ENCODE peak calls at places on chromosome 18, in five cellular contexts. V, P, D, B and S are unnamed samples.

GRCh38 chr18:45133246-45133645 is 452.6 kb downstream of the SETBP1 start:
- DNase-seq in V (no peak), P (no peak), D (no peak), B (no peak), S (no peak)

GRCh38 chr18:14974576-14974975 is 226.6 kb downstream of the ANKRD30B start:
- DNase-seq in V (no peak), P (no peak), D (no peak), B (peak; percentile 34), S (no peak)

GRCh38 chr18:40877096-40877495 is 1077.9 kb upstream of the PIK3C3 start:
- DNase-seq in V (peak; percentile 42), P (no peak), D (no peak), B (no peak), S (no peak)

GRCh38 chr18:3411854-3412268 is 38.1 kb upstream of the TGIF1 start:
- DNase-seq in V (no peak), P (no peak), D (no peak), B (peak; percentile 23), S (no peak)

GRCh38 chr18:48867978-48868377 is 82.8 kb downstream of the SMAD7 start:
- DNase-seq in V (no peak), P (no peak), D (no peak), B (no peak), S (peak; percentile 25)

GRCh38 chr18:45245036-45245638 is 370.1 kb upstream of the SLC14A2 start:
- DNase-seq in V (no peak), P (no peak), D (no peak), B (no peak), S (no peak)

GRCh38 chr18:30044496-30044895 is 998.0 kb downstream of the DSC3 start:
- DNase-seq in V (no peak), P (no peak), D (no peak), B (no peak), S (no peak)

GRCh38 chr18:40056085-40056484 is 1898.9 kb upstream of the PIK3C3 start:
- DNase-seq in V (no peak), P (no peak), D (no peak), B (no peak), S (no peak)

GRCh38 chr18:48782381-48782841 is 168.4 kb downstream of the SMAD7 start:
- DNase-seq in V (no peak), P (no peak), D (no peak), B (no peak), S (no peak)

GRCh38 chr18:63817441-63818051 is 42.3 kb downstream of the SERPINB7 start:
- DNase-seq in V (no peak), P (no peak), D (no peak), B (no peak), S (no peak)

GRCh38 chr18:43620936-43621335 is 343.6 kb upstream of the SYT4 start:
- DNase-seq in V (no peak), P (peak; percentile 12), D (no peak), B (peak; percentile 50), S (peak; percentile 42)

GRCh38 chr18:961644-962355 is 57.1 kb downstream of the ADCYAP1 start:
- DNase-seq in V (no peak), P (peak; percentile 34), D (peak; percentile 33), B (peak; percentile 64), S (peak; percentile 68)

GRCh38 chr18:54679318-54680149 is 88.5 kb downstream of the DYNAP start:
- DNase-seq in V (no peak), P (peak; percentile 18), D (no peak), B (peak; percentile 67), S (peak; percentile 53)

GRCh38 chr18:48639772-48640432 is 101.1 kb downstream of the CTIF start:
- DNase-seq in V (no peak), P (no peak), D (no peak), B (peak; percentile 28), S (no peak)

GRCh38 chr18:8685141-8685913 is 20.0 kb upstream of the MTCL1 start:
- DNase-seq in V (peak; percentile 40), P (no peak), D (no peak), B (no peak), S (no peak)

GRCh38 chr18:12033643-12034025 is 52.3 kb downstream of the IMPA2 start:
- DNase-seq in V (peak; percentile 7), P (no peak), D (no peak), B (no peak), S (no peak)

GRCh38 chr18:79962835-79963657 is 1.4 kb upstream of the HSBP1L1 start:
- DNase-seq in V (no peak), P (no peak), D (no peak), B (no peak), S (no peak)

GRCh38 chr18:39938678-39939077 is 2016.4 kb upstream of the PIK3C3 start:
- DNase-seq in V (no peak), P (no peak), D (no peak), B (no peak), S (no peak)

GRCh38 chr18:67730884-67731283 is 214.4 kb upstream of the DSEL start:
- DNase-seq in V (no peak), P (no peak), D (no peak), B (peak; percentile 51), S (no peak)

GRCh38 chr18:49548266-49548665 is 13.6 kb upstream of the LIPG start:
- DNase-seq in V (peak; percentile 83), P (no peak), D (no peak), B (no peak), S (no peak)

GRCh38 chr18:33446604-33447003 is 6.1 kb upstream of the CCDC178 start:
- DNase-seq in V (no peak), P (no peak), D (no peak), B (no peak), S (no peak)

GRCh38 chr18:13381907-13382682 is 163.5 kb downstream of the LDLRAD4 start:
- DNase-seq in V (no peak), P (no peak), D (no peak), B (peak; percentile 93), S (peak; percentile 54)

GRCh38 chr18:48933578-48934399 is 17.0 kb downstream of the SMAD7 start:
- DNase-seq in V (peak; percentile 79), P (no peak), D (no peak), B (peak; percentile 47), S (peak; percentile 59)

GRCh38 chr18:35661483-35662146 is 80.1 kb downstream of the GALNT1 start:
- DNase-seq in V (no peak), P (peak; percentile 10), D (no peak), B (peak; percentile 47), S (peak; percentile 26)

GRCh38 chr18:46247938-46248337 is 143.8 kb downstream of the HAUS1 start:
- DNase-seq in V (no peak), P (no peak), D (no peak), B (no peak), S (no peak)

GRCh38 chr18:43932140-43932539 is 654.9 kb upstream of the SYT4 start:
- DNase-seq in V (no peak), P (no peak), D (no peak), B (no peak), S (no peak)

GRCh38 chr18:67425724-67426123 is 90.8 kb downstream of the DSEL start:
- DNase-seq in V (peak; percentile 42), P (no peak), D (no peak), B (peak; percentile 17), S (no peak)

GRCh38 chr18:3869848-3870247 is 419.9 kb downstream of the TGIF1 start:
- DNase-seq in V (no peak), P (peak; percentile 56), D (no peak), B (peak; percentile 81), S (no peak)

GRCh38 chr18:76429262-76430126 is 65.5 kb downstream of the ZNF516 start:
- DNase-seq in V (no peak), P (no peak), D (no peak), B (no peak), S (no peak)

GRCh38 chr18:317618-318017 is 49.8 kb upstream of the THOC1 start:
- DNase-seq in V (no peak), P (no peak), D (no peak), B (no peak), S (no peak)

GRCh38 chr18:58416704-58417683 is 211.9 kb downstream of the ALPK2 start:
- DNase-seq in V (no peak), P (no peak), D (no peak), B (peak; percentile 66), S (no peak)

GRCh38 chr18:39561136-39561535 is 1995.5 kb upstream of the CELF4 start:
- DNase-seq in V (no peak), P (no peak), D (no peak), B (peak; percentile 91), S (no peak)